ENCODE peak calls at places on chromosome 9, in eight cellular contexts. C is GF-D8; G is stimulated activated CD4-positive, alpha-beta T cell treated with anti-CD3 and anti-CD28 coated beads, Interleukin-4, amount 100 ng/mL, for 1 hour; R is T-helper 2 cell; X is NCI-H1417; A is RWPE1; S is HT1080; K is left colon. O is an unnamed sample.

GRCh38 chr9:136927343-136928261 is 16.9 kb downstream of the FBXW5 start:
- DNase-seq in C (no peak), G (no peak), R (no peak), X (no peak), A (no peak), S (peak), K (no peak), O (no peak)

GRCh38 chr9:89614319-89614892 is 9.6 kb downstream of the GADD45G start:
- DNase-seq in C (no peak), G (no peak), R (no peak), X (no peak), A (no peak), S (no peak), K (no peak), O (no peak)

GRCh38 chr9:38308136-38308535 is 84.4 kb upstream of the ALDH1B1 start:
- DNase-seq in C (no peak), G (no peak), R (no peak), X (no peak), A (no peak), S (no peak), K (no peak), O (no peak)

GRCh38 chr9:14345586-14346237 is 31.8 kb upstream of the NFIB start:
- DNase-seq in C (no peak), G (no peak), R (no peak), X (no peak), A (no peak), S (no peak), K (no peak), O (no peak)

GRCh38 chr9:4640027-4640426 is 22.1 kb upstream of the PLPP6 start:
- DNase-seq in C (no peak), G (peak), R (peak), X (peak), A (no peak), S (no peak), K (no peak), O (no peak)

GRCh38 chr9:118271331-118271730 is 567.1 kb downstream of the TLR4 start:
- DNase-seq in C (no peak), G (no peak), R (no peak), X (no peak), A (no peak), S (no peak), K (no peak), O (no peak)

GRCh38 chr9:133609311-133610098 is at the start of gene FAM163B:
- DNase-seq in C (no peak), G (peak), R (peak), X (peak), A (peak), S (no peak), K (no peak), O (no peak)

GRCh38 chr9:134304306-134304705 is 21.9 kb upstream of the RXRA start:
- DNase-seq in C (no peak), G (no peak), R (no peak), X (no peak), A (no peak), S (no peak), K (no peak), O (no peak)

GRCh38 chr9:100352201-100352726 is 478 bp downstream of the TEX10 start:
- DNase-seq in C (no peak), G (peak), R (peak), X (no peak), A (peak), S (peak), K (peak), O (no peak)

GRCh38 chr9:138024131-138024530 is 146.5 kb downstream of the CACNA1B start:
- DNase-seq in C (no peak), G (no peak), R (no peak), X (no peak), A (no peak), S (no peak), K (peak), O (no peak)

GRCh38 chr9:112044183-112044582 is 130.9 kb downstream of the SUSD1 start:
- DNase-seq in C (no peak), G (no peak), R (no peak), X (no peak), A (no peak), S (no peak), K (no peak), O (no peak)

GRCh38 chr9:19759066-19759465 is 29.8 kb downstream of the SLC24A2 start:
- DNase-seq in C (no peak), G (no peak), R (no peak), X (no peak), A (no peak), S (no peak), K (no peak), O (no peak)

GRCh38 chr9:36136894-36137391 is 410 bp downstream of the GLIPR2 start:
- DNase-seq in C (no peak), G (no peak), R (no peak), X (no peak), A (no peak), S (no peak), K (peak), O (no peak)

GRCh38 chr9:115261656-115262081 is 143.7 kb upstream of the TNC start:
- DNase-seq in C (no peak), G (no peak), R (no peak), X (peak), A (peak), S (peak), K (no peak), O (no peak)

GRCh38 chr9:131395027-131395744 is 1.3 kb downstream of the PRRC2B start:
- DNase-seq in C (no peak), G (peak), R (peak), X (peak), A (peak), S (peak), K (peak), O (no peak)

GRCh38 chr9:15622596-15622995 is 69.8 kb downstream of the CCDC171 start:
- DNase-seq in C (no peak), G (no peak), R (no peak), X (peak), A (no peak), S (no peak), K (no peak), O (no peak)

GRCh38 chr9:38082456-38083287 is 13.6 kb upstream of the SHB start:
- DNase-seq in C (no peak), G (no peak), R (no peak), X (no peak), A (no peak), S (no peak), K (no peak), O (no peak)

GRCh38 chr9:136697821-136698526 is 10.7 kb upstream of the AGPAT2 start:
- DNase-seq in C (peak), G (no peak), R (no peak), X (no peak), A (no peak), S (no peak), K (no peak), O (no peak)

GRCh38 chr9:2208465-2208864 is 193.3 kb downstream of the SMARCA2 start:
- DNase-seq in C (no peak), G (no peak), R (no peak), X (no peak), A (no peak), S (no peak), K (no peak), O (no peak)

GRCh38 chr9:109769250-109769649 is 10.7 kb upstream of the PALM2AKAP2 start:
- DNase-seq in C (no peak), G (no peak), R (no peak), X (no peak), A (no peak), S (no peak), K (no peak), O (no peak)

GRCh38 chr9:98022447-98022846 is 34.1 kb upstream of the NANS start:
- DNase-seq in C (no peak), G (no peak), R (no peak), X (no peak), A (no peak), S (peak), K (no peak), O (peak)

GRCh38 chr9:14030350-14030823 is 283.6 kb downstream of the NFIB start:
- DNase-seq in C (no peak), G (no peak), R (no peak), X (peak), A (peak), S (no peak), K (no peak), O (peak)

GRCh38 chr9:87970602-87971001 is 3.7 kb downstream of the CDK20 start:
- DNase-seq in C (no peak), G (no peak), R (no peak), X (no peak), A (no peak), S (no peak), K (no peak), O (no peak)

GRCh38 chr9:109315889-109316640 is 4.8 kb downstream of the EPB41L4B start:
- DNase-seq in C (no peak), G (no peak), R (no peak), X (peak), A (peak), S (peak), K (peak), O (peak)

GRCh38 chr9:105204416-105204815 is 40.0 kb upstream of the SLC44A1 start:
- DNase-seq in C (no peak), G (no peak), R (no peak), X (no peak), A (no peak), S (no peak), K (no peak), O (no peak)

GRCh38 chr9:33161011-33161588 is 6.0 kb downstream of the B4GALT1 start:
- DNase-seq in C (no peak), G (no peak), R (peak), X (peak), A (peak), S (peak), K (peak), O (peak)

GRCh38 chr9:8337834-8338233 is 538.3 kb upstream of the DMAC1 start:
- DNase-seq in C (no peak), G (no peak), R (no peak), X (no peak), A (no peak), S (no peak), K (no peak), O (no peak)

GRCh38 chr9:134722120-134722701 is 80.6 kb downstream of the COL5A1 start:
- DNase-seq in C (no peak), G (no peak), R (no peak), X (no peak), A (no peak), S (no peak), K (no peak), O (no peak)

GRCh38 chr9:95204710-95205109 is 112.8 kb downstream of the FANCC start:
- DNase-seq in C (no peak), G (no peak), R (no peak), X (no peak), A (no peak), S (no peak), K (no peak), O (peak)

GRCh38 chr9:137656416-137656815 is 37.6 kb downstream of the EHMT1 start:
- DNase-seq in C (no peak), G (no peak), R (no peak), X (no peak), A (no peak), S (no peak), K (no peak), O (no peak)

GRCh38 chr9:90393355-90394152 is 249.1 kb downstream of the DIRAS2 start:
- DNase-seq in C (no peak), G (no peak), R (no peak), X (no peak), A (no peak), S (no peak), K (no peak), O (no peak)

GRCh38 chr9:70413427-70413797 is 1.0 kb downstream of the KLF9 start:
- DNase-seq in C (no peak), G (peak), R (peak), X (peak), A (peak), S (no peak), K (no peak), O (no peak)

GRCh38 chr9:4327504-4328191 is 27.8 kb upstream of the GLIS3 start:
- DNase-seq in C (no peak), G (no peak), R (no peak), X (no peak), A (no peak), S (peak), K (no peak), O (no peak)

GRCh38 chr9:107733530-107733907 is 243.9 kb upstream of the KLF4 start:
- DNase-seq in C (no peak), G (no peak), R (no peak), X (no peak), A (no peak), S (peak), K (peak), O (no peak)

GRCh38 chr9:21294325-21294724 is 10.8 kb downstream of the IFNA5 start:
- DNase-seq in C (no peak), G (no peak), R (no peak), X (no peak), A (peak), S (peak), K (no peak), O (peak)

GRCh38 chr9:127075592-127076380 is 46.6 kb downstream of the ANGPTL2 start:
- DNase-seq in C (no peak), G (no peak), R (no peak), X (peak), A (no peak), S (no peak), K (no peak), O (no peak)

GRCh38 chr9:13665418-13666066 is 386.1 kb upstream of the MPDZ start:
- DNase-seq in C (no peak), G (no peak), R (peak), X (no peak), A (no peak), S (peak), K (no peak), O (no peak)

GRCh38 chr9:130894546-130894945 is 2.1 kb downstream of the QRFP start:
- DNase-seq in C (no peak), G (no peak), R (no peak), X (no peak), A (no peak), S (no peak), K (no peak), O (no peak)

O was measured in retinal pigment epithelial cell.